ENCODE peak calls at places on chromosomes 12 and 14, in seven cellular contexts. W is IMR-90; R is endodermal cell; I is upper lobe of right lung; E is CD4-positive, alpha-beta memory T cell; B is left ventricle myocardium inferior; Z is OCI-LY7. X is an unnamed sample.

GRCh38 chr12:84502907-84503787 is 409.5 kb downstream of the SLC6A15 start:
- DNase-seq in E (peak; percentile 6), W (peak; percentile 72), Z (peak; percentile 37), R (peak; percentile 91), B (no peak), I (no peak), X (peak; percentile 81)

GRCh38 chr14:64510825-64511679 is 6.5 kb downstream of the ZBTB1 start:
- DNase-seq in Z (peak; percentile 81), I (no peak), B (no peak), R (peak; percentile 86), E (peak; percentile 72), W (peak; percentile 73), X (peak; percentile 90)

GRCh38 chr14:80607430-80608200 is 333.9 kb downstream of the CEP128 start:
- DNase-seq in I (no peak), E (no peak), Z (no peak), R (no peak), W (no peak), B (no peak), X (no peak)

GRCh38 chr14:82905762-82906161 is 1372.1 kb upstream of the SEL1L start:
- DNase-seq in I (no peak), E (no peak), W (no peak), B (no peak), R (no peak), Z (no peak), X (no peak)

GRCh38 chr12:6553051-6553868 is 2.6 kb downstream of the IFFO1 start:
- DNase-seq in I (no peak), R (no peak), W (peak; percentile 73), B (peak; percentile 57), Z (no peak), E (no peak), X (no peak)

GRCh38 chr12:88945041-88945732 is 364.9 kb upstream of the KITLG start:
- DNase-seq in Z (no peak), I (no peak), E (no peak), W (peak; percentile 10), R (no peak), B (no peak), X (no peak)

GRCh38 chr14:81220488-81220766 is 332 bp downstream of the GTF2A1 start:
- DNase-seq in I (no peak), R (no peak), Z (no peak), B (no peak), E (no peak), W (no peak), X (no peak)

GRCh38 chr12:80064951-80065350 is 34.4 kb upstream of the OTOGL start:
- DNase-seq in R (no peak), Z (no peak), I (no peak), B (no peak), E (no peak), W (no peak), X (no peak)

GRCh38 chr12:24820872-24821271 is 128.0 kb downstream of the BCAT1 start:
- DNase-seq in W (peak; percentile 75), B (no peak), Z (no peak), E (no peak), R (no peak), I (no peak), X (no peak)

GRCh38 chr14:95137804-95138167 is 19.5 kb downstream of the DICER1 start:
- DNase-seq in B (no peak), I (no peak), R (no peak), W (no peak), E (no peak), Z (no peak), X (no peak)

DNA sequence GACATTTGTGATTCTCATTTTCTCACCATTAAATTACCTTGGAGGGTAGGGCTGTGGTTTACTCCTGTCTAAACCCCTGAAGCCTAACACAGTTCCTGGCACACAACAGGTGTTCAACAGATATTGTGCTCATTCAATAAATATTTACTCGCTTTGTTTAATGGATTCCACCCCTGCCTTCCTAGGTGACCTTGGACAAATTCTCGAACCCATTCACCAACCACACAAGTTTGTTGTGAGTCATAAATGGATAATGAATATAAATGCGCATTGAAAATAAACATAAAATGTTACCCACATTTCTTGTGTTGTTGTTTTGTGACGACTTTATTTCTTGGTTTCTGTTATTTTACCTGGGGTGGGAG is 362 bp upstream of the TSFM start:
- DNase-seq in Z (no peak), E (no peak), W (no peak), I (no peak), R (no peak), B (no peak), X (no peak)
- H3K4me3 ChIP-seq in Z (peak overlapping the region; percentile 95), E (peak overlapping the region; percentile 92), W (peak overlapping the region; percentile 94), I (peak overlapping the region; percentile 95), R (peak overlapping the region; percentile 97), B (peak overlapping the region; percentile 96), X (peak overlapping the region; percentile 85)

GRCh38 chr14:32200368-32201195 is 1.3 kb upstream of the RNU6-7 start:
- DNase-seq in Z (peak; percentile 30), I (no peak), E (no peak), R (no peak), W (no peak), B (no peak), X (peak; percentile 68)
- H3K27ac ChIP-seq in Z (peak overlapping the region; percentile 61), I (no peak overlapping the region), E (peak overlapping the region; percentile 94), R (no peak overlapping the region), W (no peak overlapping the region), B (peak overlapping the region; percentile 90), X (no peak overlapping the region)

GRCh38 chr12:130186101-130186465 is 23.8 kb downstream of the FZD10 start:
- DNase-seq in B (no peak), E (no peak), I (no peak), R (no peak), W (no peak), Z (no peak), X (no peak)
- H3K9me3 ChIP-seq in B (peaks cover 17% of the 10 kb centered on the region), E (no peaks in the 10 kb centered on the region), I (peaks cover 3% of the 10 kb centered on the region), R (no peaks in the 10 kb centered on the region), W (peaks cover 36% of the 10 kb centered on the region), Z (no peaks in the 10 kb centered on the region), X (no peaks in the 10 kb centered on the region)

GRCh38 chr14:99253890-99254289 is 18.1 kb downstream of the BCL11B start:
- DNase-seq in I (no peak), Z (no peak), W (no peak), B (no peak), E (no peak), R (no peak), X (no peak)

GRCh38 chr14:99252940-99253868 is 18.8 kb downstream of the BCL11B start:
- DNase-seq in B (no peak), I (no peak), E (peak; percentile 72), W (no peak), R (no peak), Z (no peak), X (no peak)

GRCh38 chr14:99255621-99256482 is 16.1 kb downstream of the BCL11B start:
- DNase-seq in I (no peak), B (no peak), W (no peak), R (no peak), E (no peak), Z (no peak), X (no peak)

GRCh38 chr14:99256483-99256874 is 15.5 kb downstream of the BCL11B start:
- DNase-seq in W (no peak), R (no peak), E (no peak), B (no peak), Z (no peak), I (no peak), X (no peak)

DNA sequence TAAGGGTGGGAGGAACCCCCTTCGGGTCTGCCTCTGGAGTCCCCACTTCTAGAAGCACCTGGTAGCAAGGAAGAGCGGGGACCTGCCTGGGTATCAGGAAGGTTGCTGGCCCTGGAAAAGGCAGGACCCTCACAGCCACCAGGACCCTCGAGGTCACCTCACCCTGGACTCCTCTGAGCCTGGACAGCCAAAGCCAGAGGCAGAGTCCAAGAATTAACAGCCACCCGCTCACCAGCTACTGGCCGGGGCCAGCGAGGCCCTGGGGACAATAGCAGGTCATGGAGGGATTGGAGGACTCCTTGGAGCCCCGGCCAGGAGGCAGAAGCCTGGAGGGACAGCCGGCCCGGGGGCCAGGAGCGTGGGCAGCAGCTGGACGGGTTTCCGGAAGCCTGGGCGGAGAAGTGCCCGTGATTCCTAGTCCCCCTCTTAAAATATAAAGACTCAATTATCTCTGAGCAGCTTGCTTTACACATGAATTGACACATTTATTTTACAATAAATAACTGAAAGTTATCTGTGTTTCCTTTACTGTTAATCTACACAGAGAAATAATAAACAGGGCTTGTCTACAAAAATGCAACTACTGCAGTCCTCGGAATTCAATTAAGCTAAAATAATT is 17.5 kb downstream of the BCL11B start:
- DNase-seq in R (no peak), W (no peak), I (no peak), Z (no peak), E (no peak), B (no peak), X (no peak)
- H3K4me3 ChIP-seq in R (no peak overlapping the region), W (no peak overlapping the region), I (no peak overlapping the region), Z (no peak overlapping the region), E (peak overlapping the region; percentile 35), B (no peak overlapping the region), X (no peak overlapping the region)

GRCh38 chr12:56258820-56259183 is 618 bp upstream of the ANKRD52 start:
- DNase-seq in E (no peak), W (no peak), Z (no peak), B (no peak), I (peak; percentile 12), R (no peak), X (no peak)
- H3K27ac ChIP-seq in E (peak overlapping the region; percentile 81), W (peak overlapping the region; percentile 94), Z (no peak overlapping the region), B (peak overlapping the region; percentile 97), I (peak overlapping the region; percentile 71), R (peak overlapping the region; percentile 41), X (no peak overlapping the region)

GRCh38 chr12:75984577-75985182 is 46.9 kb downstream of the PHLDA1 start:
- DNase-seq in I (no peak), Z (no peak), E (no peak), R (no peak), B (no peak), W (no peak), X (peak; percentile 21)
- H3K9me3 ChIP-seq in I (no peaks in the 10 kb centered on the region), Z (no peaks in the 10 kb centered on the region), E (no peaks in the 10 kb centered on the region), R (no peaks in the 10 kb centered on the region), B (peaks cover 11% of the 10 kb centered on the region), W (no peaks in the 10 kb centered on the region), X (no peaks in the 10 kb centered on the region)

DNA sequence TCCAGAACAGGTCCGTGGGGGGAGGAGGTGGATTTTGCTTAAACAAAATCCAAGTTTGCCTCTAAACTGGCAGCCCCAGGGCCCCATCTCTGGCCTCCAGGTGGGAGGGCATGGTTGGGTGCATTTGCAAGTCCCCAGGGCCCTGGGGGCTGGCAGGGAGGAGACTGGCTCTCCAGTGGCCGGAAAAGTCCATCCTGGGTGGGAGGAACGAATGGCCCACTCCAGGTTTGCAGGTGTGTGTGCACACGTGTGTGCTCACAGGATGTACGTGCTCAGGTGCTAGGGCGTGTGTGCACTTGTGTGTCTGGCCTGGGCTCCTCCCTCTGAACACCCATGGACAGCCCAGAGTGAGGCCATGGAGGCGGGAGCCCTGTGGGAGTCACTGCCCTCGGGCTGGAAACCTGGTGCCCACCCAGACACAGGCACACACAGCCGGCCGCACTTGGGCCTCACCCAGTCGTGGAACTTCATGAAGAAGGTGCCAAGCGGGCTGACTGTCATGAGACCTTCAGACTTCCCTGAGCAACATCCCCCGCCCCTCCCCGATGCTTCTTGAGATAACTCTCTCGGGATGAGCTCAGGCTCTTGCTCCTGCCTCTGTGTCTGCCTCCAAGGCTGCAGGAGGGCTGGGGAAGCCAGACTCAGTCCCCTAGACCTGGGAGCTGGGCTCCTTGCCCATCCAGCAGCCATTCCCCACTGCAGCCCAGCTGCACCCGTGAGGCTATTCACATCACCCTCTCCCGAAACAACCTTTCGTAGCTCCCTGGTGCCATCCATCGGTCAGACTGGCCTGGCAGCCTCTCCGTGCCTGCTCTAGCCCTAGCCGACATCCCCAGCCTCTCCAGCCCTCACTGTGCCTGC is 9.4 kb downstream of the AHNAK2 start:
- DNase-seq in Z (peak; percentile 71), I (no peak), B (no peak), R (peak; percentile 70), E (no peak), W (no peak), X (peak; percentile 72)
- H3K4me3 ChIP-seq in Z (peak overlapping the region; percentile 28), I (peak overlapping the region; percentile 39), B (peak overlapping the region; percentile 60), R (no peak overlapping the region), E (no peak overlapping the region), W (no peak overlapping the region), X (peak overlapping the region; percentile 51)

X was measured in Karpas-422.